ENCODE peak calls at places on chromosome 1, in eight cellular contexts. V is colonic mucosa, I is fibroblast of pulmonary artery, E is stomach, A is AG10803, B is foreskin fibroblast, Z is ovary, P is heart left ventricle. L is an unnamed sample.

GRCh38 chr1:70528591-70529333 is 117.7 kb downstream of the CTH start:
- DNase-seq in V (no peak), I (peak), E (no peak), A (peak), B (peak), Z (peak), P (no peak), L (peak)

GRCh38 chr1:21175324-21175669 is 1.4 kb downstream of the EIF4G3 start:
- DNase-seq in V (peak), I (peak), E (peak), A (peak), B (peak), Z (no peak), P (peak), L (peak)

GRCh38 chr1:203290261-203291089 is 14.8 kb upstream of the BTG2 start:
- DNase-seq in V (peak), I (peak), E (peak), A (no peak), B (peak), Z (peak), P (peak), L (peak)

GRCh38 chr1:192575499-192576189 is at the start of gene RGS1:
- DNase-seq in V (peak), I (no peak), E (peak), A (no peak), B (no peak), Z (no peak), P (no peak), L (no peak)

GRCh38 chr1:232891116-232891515 is 59.3 kb upstream of the NTPCR start:
- DNase-seq in V (no peak), I (peak), E (no peak), A (peak), B (no peak), Z (no peak), P (no peak), L (no peak)

GRCh38 chr1:40421348-40421693 is 29.0 kb upstream of the ZFP69B start:
- DNase-seq in V (no peak), I (no peak), E (no peak), A (no peak), B (no peak), Z (no peak), P (no peak), L (no peak)

GRCh38 chr1:64199154-64199553 is 4.3 kb upstream of the UBE2U start:
- DNase-seq in V (no peak), I (peak), E (no peak), A (no peak), B (peak), Z (no peak), P (no peak), L (peak)

GRCh38 chr1:81021134-81021533 is 779.6 kb upstream of the ADGRL2 start:
- DNase-seq in V (no peak), I (peak), E (no peak), A (no peak), B (peak), Z (no peak), P (no peak), L (peak)

GRCh38 chr1:17861685-17862084 is 106.6 kb downstream of the ACTL8 start:
- DNase-seq in V (no peak), I (no peak), E (no peak), A (no peak), B (no peak), Z (no peak), P (no peak), L (no peak)

GRCh38 chr1:45721207-45721606 is 29.2 kb downstream of the IPP start:
- DNase-seq in V (no peak), I (peak), E (no peak), A (peak), B (peak), Z (no peak), P (no peak), L (no peak)

GRCh38 chr1:183331095-183331742 is 87.0 kb downstream of the NMNAT2 start:
- DNase-seq in V (no peak), I (no peak), E (no peak), A (no peak), B (no peak), Z (no peak), P (no peak), L (peak)

GRCh38 chr1:83606416-83606955 is 392.4 kb downstream of the TTLL7 start:
- DNase-seq in V (no peak), I (no peak), E (no peak), A (no peak), B (peak), Z (no peak), P (no peak), L (no peak)

GRCh38 chr1:207362962-207363858 is 41.7 kb downstream of the CD55 start:
- DNase-seq in V (no peak), I (peak), E (no peak), A (no peak), B (peak), Z (no peak), P (no peak), L (peak)

GRCh38 chr1:45787905-45788304 is 15.5 kb upstream of the MAST2 start:
- DNase-seq in V (no peak), I (no peak), E (no peak), A (no peak), B (no peak), Z (no peak), P (no peak), L (no peak)

GRCh38 chr1:111758373-111758772 is 2.7 kb downstream of the DDX20 start:
- DNase-seq in V (no peak), I (no peak), E (no peak), A (no peak), B (no peak), Z (no peak), P (no peak), L (no peak)

GRCh38 chr1:172609528-172609927 is 49.4 kb upstream of the FASLG start:
- DNase-seq in V (no peak), I (peak), E (no peak), A (peak), B (peak), Z (no peak), P (no peak), L (peak)

GRCh38 chr1:242515555-242515954 is 8.9 kb downstream of the PLD5 start:
- DNase-seq in V (no peak), I (no peak), E (no peak), A (no peak), B (no peak), Z (no peak), P (no peak), L (no peak)

GRCh38 chr1:183022202-183023145 is 746 bp upstream of the LAMC1 start:
- DNase-seq in V (peak), I (peak), E (peak), A (peak), B (peak), Z (peak), P (peak), L (peak)

GRCh38 chr1:183580281-183580682 is 10.0 kb downstream of the NCF2 start:
- DNase-seq in V (no peak), I (peak), E (no peak), A (peak), B (peak), Z (no peak), P (peak), L (peak)

GRCh38 chr1:177209357-177209756 is 38.6 kb downstream of the BRINP2 start:
- DNase-seq in V (peak), I (peak), E (peak), A (peak), B (peak), Z (peak), P (peak), L (peak)

GRCh38 chr1:181345146-181345545 is 138.2 kb upstream of the CACNA1E start:
- DNase-seq in V (no peak), I (no peak), E (peak), A (no peak), B (no peak), Z (no peak), P (no peak), L (no peak)

GRCh38 chr1:11516961-11517635 is 38.1 kb downstream of the DISP3 start:
- DNase-seq in V (no peak), I (no peak), E (no peak), A (no peak), B (no peak), Z (no peak), P (peak), L (no peak)

GRCh38 chr1:208358681-208359080 is 114.5 kb upstream of the PLXNA2 start:
- DNase-seq in V (no peak), I (no peak), E (no peak), A (no peak), B (no peak), Z (no peak), P (no peak), L (no peak)

GRCh38 chr1:111908222-111908621 is 81.2 kb downstream of the KCND3 start:
- DNase-seq in V (no peak), I (no peak), E (no peak), A (no peak), B (no peak), Z (no peak), P (no peak), L (no peak)

GRCh38 chr1:3695326-3696217 is 43.3 kb downstream of the TP73 start:
- DNase-seq in V (no peak), I (peak), E (peak), A (peak), B (peak), Z (peak), P (peak), L (peak)

GRCh38 chr1:8293141-8293540 is 24.8 kb upstream of the SLC45A1 start:
- DNase-seq in V (peak), I (no peak), E (no peak), A (no peak), B (no peak), Z (no peak), P (no peak), L (no peak)

GRCh38 chr1:27235827-27236226 is 1.4 kb downstream of the WDTC1 start:
- DNase-seq in V (no peak), I (peak), E (no peak), A (peak), B (peak), Z (no peak), P (no peak), L (peak)
- H3K4me3 ChIP-seq in V (peak), I (peak), E (peak), A (peak), B (peak), Z (peak), P (peak), L (peak)

GRCh38 chr1:6378096-6378746 is 15.3 kb downstream of the ACOT7 start:
- DNase-seq in V (no peak), I (no peak), E (no peak), A (no peak), B (no peak), Z (no peak), P (no peak), L (no peak)
- TF ChIP-seq CTCF in V (no peak), I (peak), E (no peak), A (no peak), B (no peak), Z (no peak), P (no peak), L (no peak)

DNA sequence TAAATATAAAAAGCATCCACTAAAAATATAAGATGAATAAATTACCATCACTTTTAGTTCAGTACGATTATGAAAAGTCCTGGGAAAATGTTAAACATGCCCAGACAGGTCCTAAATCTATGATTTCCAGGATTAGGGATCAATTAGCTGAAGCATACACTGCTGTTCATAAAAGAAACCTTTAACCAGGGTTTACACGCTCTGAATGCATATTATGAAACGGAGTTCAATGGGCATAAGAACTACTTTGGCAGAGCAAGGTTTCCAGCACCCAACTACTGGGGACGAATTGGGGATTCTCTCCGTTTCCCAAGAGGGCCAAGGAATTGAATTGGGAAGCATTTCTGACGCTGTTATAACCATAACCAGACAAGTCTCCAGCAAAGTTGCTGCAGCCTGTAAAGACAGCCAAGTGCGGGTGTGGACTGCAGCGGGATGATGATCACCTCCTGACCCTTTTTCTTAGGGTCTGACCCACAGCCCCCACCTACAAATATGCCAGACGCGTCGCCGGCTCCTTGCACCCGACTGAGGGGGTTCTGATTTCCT is 1.6 kb downstream of the SLC30A1 start:
- DNase-seq in V (no peak), I (peak), E (no peak), A (no peak), B (no peak), Z (no peak), P (no peak), L (no peak)
- H3K4me3 ChIP-seq in V (peak), I (peak), E (peak), A (peak), B (peak), Z (peak), P (peak), L (peak)

GRCh38 chr1:22380024-22380785 is 71.4 kb upstream of the ZBTB40 start:
- DNase-seq in V (no peak), I (no peak), E (no peak), A (peak), B (peak), Z (no peak), P (no peak), L (peak)
- TF ChIP-seq CTCF in V (no peak), I (no peak), E (no peak), A (no peak), B (no peak), Z (no peak), P (no peak), L (no peak)